ENCODE peak calls at places on chromosomes 13 and 19, in six cellular contexts. Q, T, N, K, Z and U are unnamed samples.

GRCh38 chr13:108915634-108916497 is 286.5 kb downstream of the MYO16 start:
- DNase-seq in K (peak), Q (peak), Z (peak), T (peak), N (peak), U (peak)

GRCh38 chr19:11435833-11436313 is 438 bp downstream of the PRKCSH start:
- DNase-seq in T (no peak), N (no peak), Q (no peak), Z (no peak), K (no peak), U (no peak)

GRCh38 chr13:33543631-33544030 is 258.1 kb upstream of the STARD13 start:
- DNase-seq in Q (no peak), K (no peak), Z (no peak), T (no peak), N (no peak), U (no peak)

GRCh38 chr13:23707674-23708073 is 137.5 kb downstream of the TNFRSF19 start:
- DNase-seq in Q (no peak), T (no peak), N (no peak), K (no peak), Z (no peak), U (no peak)

GRCh38 chr19:46489445-46490272 is 6.0 kb downstream of the PNMA8B start:
- DNase-seq in K (no peak), T (peak), Q (no peak), Z (peak), N (no peak), U (no peak)

GRCh38 chr13:19567820-19568534 is 6.6 kb upstream of the TPTE2 start:
- DNase-seq in K (no peak), Q (no peak), T (no peak), N (no peak), Z (no peak), U (no peak)

GRCh38 chr13:57813641-57814040 is 182.1 kb downstream of the PCDH17 start:
- DNase-seq in N (no peak), Z (no peak), Q (no peak), K (no peak), T (no peak), U (no peak)

GRCh38 chr13:95246292-95247082 is 54.8 kb downstream of the ABCC4 start:
- DNase-seq in Z (no peak), N (no peak), K (no peak), T (no peak), Q (no peak), U (no peak)

GRCh38 chr13:55664178-55664577 is 1476.5 kb upstream of the PRR20A start:
- DNase-seq in N (no peak), K (no peak), Z (no peak), T (no peak), Q (no peak), U (no peak)

GRCh38 chr19:16139752-16140151 is 3.7 kb upstream of the HSH2D start:
- DNase-seq in Q (no peak), K (no peak), N (no peak), T (no peak), Z (no peak), U (no peak)

GRCh38 chr19:33406521-33407139 is 33.1 kb downstream of the CEBPG start:
- DNase-seq in N (no peak), T (peak), Z (peak), K (peak), Q (peak), U (peak)

GRCh38 chr13:26821766-26822165 is 61.2 kb upstream of the GPR12 start:
- DNase-seq in Q (no peak), N (no peak), Z (no peak), K (no peak), T (no peak), U (no peak)

GRCh38 chr19:1935484-1936208 is 5.3 kb upstream of the CSNK1G2 start:
- DNase-seq in T (peak), Q (no peak), K (no peak), Z (no peak), N (no peak), U (no peak)

GRCh38 chr19:53792721-53793433 is 31.2 kb downstream of the NLRP12 start:
- DNase-seq in N (peak), Q (peak), T (peak), Z (peak), K (peak), U (peak)

DNA sequence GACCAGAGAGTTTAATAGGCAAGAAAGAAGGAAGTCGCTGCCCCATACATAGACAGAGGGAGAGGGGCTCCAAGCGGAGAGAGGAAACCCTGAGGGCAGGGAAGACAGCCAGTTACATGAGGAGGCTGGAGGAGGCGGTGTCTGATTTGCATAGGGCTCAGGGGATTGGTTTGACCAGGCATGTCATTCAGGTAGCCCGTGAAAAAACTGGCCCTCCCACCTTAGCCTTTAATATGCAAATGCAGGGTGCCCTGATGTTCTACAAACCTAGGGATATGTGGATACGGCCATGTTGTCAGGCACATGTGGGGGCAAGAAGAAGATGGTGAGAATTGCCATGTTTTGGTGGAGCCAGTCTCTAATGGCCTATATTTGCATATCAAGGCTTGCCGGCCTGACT is 1461.6 kb downstream of the PCDH9 start:
- DNase-seq in K (no peak), N (no peak), Z (no peak), Q (no peak), T (no peak), U (no peak)
- TF ChIP-seq CTCF in K (no peak), N (no peak), Z (no peak), Q (no peak), T (no peak), U (no peak)

DNA sequence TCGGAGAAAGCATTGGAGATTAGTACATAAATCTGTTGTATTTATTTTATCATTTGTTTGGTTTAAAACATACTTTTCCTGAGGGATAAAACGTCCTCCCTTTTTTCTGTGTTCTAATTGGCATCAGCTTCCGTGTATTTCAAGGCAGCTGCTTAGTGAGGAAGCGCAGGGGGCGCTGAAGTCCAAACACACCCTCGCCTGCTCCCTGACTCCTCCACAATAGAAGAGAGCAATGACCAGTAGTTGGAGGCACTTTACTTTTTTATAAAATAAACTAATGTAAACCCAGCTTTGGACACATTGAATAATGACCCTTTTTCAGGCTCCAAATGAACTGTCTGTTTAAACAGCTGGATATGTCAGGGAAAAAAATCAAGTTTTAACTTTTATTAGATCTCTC is 79.9 kb downstream of the RNASEH2B start:
- DNase-seq in Z (peak), K (no peak), T (peak), N (no peak), Q (no peak), U (no peak)
- TF ChIP-seq CTCF in Z (peak), K (no peak), T (no peak), N (no peak), Q (no peak), U (no peak)

DNA sequence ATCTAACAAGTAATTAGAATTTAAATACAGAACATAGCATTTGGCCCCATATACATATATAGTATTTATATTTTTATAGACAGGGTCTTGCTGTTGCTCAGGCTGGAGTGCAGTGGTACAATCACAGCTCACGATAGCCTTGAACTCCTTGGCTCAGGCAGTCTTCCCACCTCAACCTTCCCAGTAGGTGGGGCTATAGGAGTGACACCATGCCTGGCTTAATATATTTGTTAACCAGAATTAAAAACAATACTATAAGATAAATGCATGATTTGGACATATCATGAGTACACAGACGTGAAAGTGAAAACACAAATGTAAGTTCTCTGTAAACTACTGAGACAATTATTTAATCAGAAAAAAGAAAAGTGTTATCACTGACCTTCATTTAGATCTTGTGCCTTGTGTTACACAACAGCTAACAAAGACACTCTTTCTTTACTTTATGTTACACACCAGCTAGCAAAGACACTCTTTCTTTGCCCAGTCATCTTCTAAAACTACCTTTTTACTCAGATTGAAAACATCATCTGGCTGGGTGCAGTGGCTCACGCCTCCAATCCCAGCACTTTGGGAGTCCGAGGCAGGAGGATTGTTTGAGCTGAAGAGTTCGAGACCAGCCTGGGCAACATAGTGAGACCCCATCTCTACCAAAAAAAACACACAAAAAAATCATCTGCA is 22.6 kb downstream of the CARS2 start:
- DNase-seq in Z (no peak), N (no peak), Q (no peak), T (no peak), K (no peak), U (no peak)
- TF ChIP-seq CTCF in Z (no peak), N (peak), Q (peak), T (peak), K (no peak), U (no peak)

GRCh38 chr19:30536975-30537374 is 164.8 kb downstream of the ZNF536 start:
- DNase-seq in Q (no peak), Z (no peak), T (no peak), N (no peak), K (no peak), U (no peak)
- TF ChIP-seq CTCF in Q (no peak), Z (no peak), T (no peak), N (no peak), K (no peak), U (no peak)

GRCh38 chr19:575527-576506 is 3.4 kb downstream of the BSG start:
- DNase-seq in T (peak), Q (no peak), K (no peak), Z (no peak), N (no peak), U (no peak)

GRCh38 chr19:579111-579841 is 6.9 kb downstream of the BSG start:
- DNase-seq in N (no peak), Q (no peak), Z (no peak), K (no peak), T (no peak), U (no peak)

GRCh38 chr19:579842-580155 is 7.4 kb downstream of the BSG start:
- DNase-seq in T (no peak), Q (no peak), Z (no peak), K (no peak), N (no peak), U (no peak)

GRCh38 chr19:576768-577438 is 4.5 kb downstream of the BSG start:
- DNase-seq in Z (no peak), Q (no peak), T (no peak), K (no peak), N (no peak), U (no peak)

GRCh38 chr19:577439-578392 is 5.3 kb downstream of the BSG start:
- DNase-seq in Q (no peak), Z (no peak), T (no peak), K (no peak), N (no peak), U (no peak)
- TF ChIP-seq CTCF in Q (no peak), Z (no peak), T (no peak), K (no peak), N (no peak), U (no peak)